ENCODE peak calls at places on chromosomes 4 and X, in four cellular contexts. S, R, B and C are unnamed samples.

GRCh38 chr4:46975841-46976551 is 17.4 kb downstream of the GABRA4 start:
- DNase-seq in S (no peak), R (no peak), B (no peak), C (no peak)

GRCh38 chr4:120536884-120537283 is 385.6 kb downstream of the PRDM5 start:
- DNase-seq in S (no peak), R (no peak), B (no peak), C (no peak)

GRCh38 chr4:140884431-140885058 is 128.4 kb upstream of the TBC1D9 start:
- DNase-seq in S (peak), R (no peak), B (peak), C (peak)

GRCh38 chr4:2930821-2931764 is 32.1 kb downstream of the NOP14 start:
- DNase-seq in S (no peak), R (peak), B (no peak), C (no peak)

GRCh38 chr4:8921465-8921864 is 49.8 kb upstream of the HMX1 start:
- DNase-seq in S (no peak), R (peak), B (no peak), C (no peak)

GRCh38 chr4:124234771-124235170 is 477.8 kb downstream of the ANKRD50 start:
- DNase-seq in S (no peak), R (no peak), B (no peak), C (no peak)

GRCh38 chr4:177453116-177453515 is 10.9 kb upstream of the AGA start:
- DNase-seq in S (no peak), R (no peak), B (no peak), C (no peak)

GRCh38 chr4:77845400-77845799 is 17.2 kb upstream of the MRPL1 start:
- DNase-seq in S (no peak), R (no peak), B (no peak), C (no peak)

GRCh38 chrX:41265615-41266014 is 68.3 kb upstream of the DDX3X start:
- DNase-seq in S (no peak), R (no peak), B (no peak), C (no peak)

GRCh38 chr4:163161536-163162205 is 5.0 kb downstream of the NAF1 start:
- DNase-seq in S (no peak), R (no peak), B (no peak), C (no peak)

GRCh38 chr4:82688091-82688815 is 110.3 kb downstream of the SCD5 start:
- DNase-seq in S (no peak), R (no peak), B (no peak), C (no peak)

GRCh38 chr4:41480985-41481384 is 57.0 kb upstream of the LIMCH1 start:
- DNase-seq in S (no peak), R (no peak), B (no peak), C (no peak)

GRCh38 chrX:77564824-77565223 is 117.6 kb downstream of the FGF16 start:
- DNase-seq in S (no peak), R (no peak), B (no peak), C (no peak)

GRCh38 chr4:82452026-82452425 is 21.6 kb downstream of the ENOPH1 start:
- DNase-seq in S (no peak), R (no peak), B (no peak), C (no peak)

GRCh38 chrX:14554132-14554715 is 24.9 kb downstream of the GLRA2 start:
- DNase-seq in S (no peak), R (no peak), B (no peak), C (no peak)

GRCh38 chrX:151753313-151754041 is 18.9 kb downstream of the CNGA2 start:
- DNase-seq in S (peak), R (peak), B (peak), C (peak)

GRCh38 chr4:98938386-98938785 is 9.5 kb upstream of the EIF4E start:
- DNase-seq in S (no peak), R (no peak), B (no peak), C (no peak)

GRCh38 chr4:16914208-16914607 is 15.8 kb upstream of the LDB2 start:
- DNase-seq in S (peak), R (no peak), B (no peak), C (peak)

GRCh38 chr4:128600410-128600809 is 209.1 kb upstream of the JADE1 start:
- DNase-seq in S (no peak), R (no peak), B (no peak), C (no peak)

GRCh38 chrX:54181196-54181953 is 1.7 kb downstream of the FAM120C start:
- DNase-seq in S (no peak), R (no peak), B (no peak), C (no peak)

GRCh38 chrX:10608099-10608498 is 12.3 kb downstream of the MID1 start:
- DNase-seq in S (no peak), R (no peak), B (no peak), C (no peak)

GRCh38 chr4:137794779-137795178 is 262.5 kb upstream of the PCDH18 start:
- DNase-seq in S (no peak), R (no peak), B (no peak), C (no peak)

GRCh38 chr4:124803641-124804040 is 91.1 kb upstream of the ANKRD50 start:
- DNase-seq in S (no peak), R (no peak), B (no peak), C (no peak)

GRCh38 chrX:116009871-116010710 is 160.5 kb upstream of the AGTR2 start:
- DNase-seq in S (peak), R (peak), B (no peak), C (no peak)

GRCh38 chr4:158778712-158779111 is 9.9 kb downstream of the FNIP2 start:
- DNase-seq in S (no peak), R (no peak), B (no peak), C (no peak)

GRCh38 chr4:139469216-139469615 is 15.3 kb downstream of the RAB33B start:
- DNase-seq in S (no peak), R (no peak), B (no peak), C (no peak)

GRCh38 chrX:47530054-47530453 is 31.0 kb upstream of the ARAF start:
- DNase-seq in S (no peak), R (no peak), B (no peak), C (no peak)

GRCh38 chr4:176906693-176907092 is 114.0 kb upstream of the VEGFC start:
- DNase-seq in S (no peak), R (no peak), B (no peak), C (no peak)

GRCh38 chr4:124386163-124386562 is 326.4 kb downstream of the ANKRD50 start:
- DNase-seq in S (no peak), R (no peak), B (no peak), C (no peak)

GRCh38 chr4:165440415-165440882 is 61.6 kb downstream of the CPE start:
- DNase-seq in S (peak), R (peak), B (peak), C (no peak)

GRCh38 chr4:185504098-185505047 is 30.9 kb downstream of the PDLIM3 start:
- DNase-seq in S (no peak), R (no peak), B (no peak), C (no peak)

GRCh38 chrX:15952212-15952611 is 97.6 kb upstream of the AP1S2 start:
- DNase-seq in S (no peak), R (no peak), B (no peak), C (no peak)

GRCh38 chr4:37160653-37161052 is 83.9 kb upstream of the NWD2 start:
- DNase-seq in S (no peak), R (no peak), B (no peak), C (no peak)

GRCh38 chr4:62709618-62710252 is 1509.6 kb downstream of the ADGRL3 start:
- DNase-seq in S (peak), R (no peak), B (no peak), C (no peak)

GRCh38 chr4:108473163-108473720 is 147.1 kb upstream of the RPL34 start:
- DNase-seq in S (no peak), R (no peak), B (no peak), C (no peak)

GRCh38 chr4:44558206-44558605 is 93.2 kb downstream of the YIPF7 start:
- DNase-seq in S (no peak), R (no peak), B (no peak), C (no peak)

GRCh38 chrX:49284212-49284611 is 14.6 kb downstream of the PPP1R3F start:
- DNase-seq in S (no peak), R (no peak), B (no peak), C (no peak)

GRCh38 chrX:1448793-1449580 is 3.7 kb downstream of the ASMTL start:
- DNase-seq in S (no peak), R (no peak), B (no peak), C (peak)

GRCh38 chrX:1451676-1452496 is 823 bp downstream of the ASMTL start:
- DNase-seq in S (no peak), R (no peak), B (no peak), C (peak)

GRCh38 chrX:1449581-1450149 is 3.0 kb downstream of the ASMTL start:
- DNase-seq in S (no peak), R (no peak), B (no peak), C (no peak)

GRCh38 chrX:1451251-1451675 is 1.4 kb downstream of the ASMTL start:
- DNase-seq in S (no peak), R (no peak), B (no peak), C (peak)

GRCh38 chrX:1450381-1451161 is 2.1 kb downstream of the ASMTL start:
- DNase-seq in S (no peak), R (no peak), B (no peak), C (peak)
- H3K4me3 ChIP-seq in S (no peak), R (no peak), B (no peak), C (no peak)

GRCh38 chr4:54276633-54277426 is 47.7 kb downstream of the PDGFRA start:
- DNase-seq in S (peak), R (no peak), B (no peak), C (no peak)
- H3K27ac ChIP-seq in S (peak), R (peak), B (no peak), C (no peak)

GRCh38 chr4:61200991-61201526 is 933 bp downstream of the ADGRL3 start:
- DNase-seq in S (peak), R (no peak), B (no peak), C (peak)
- H3K4me3 ChIP-seq in S (peak), R (peak), B (peak), C (peak)

GRCh38 chr4:33974270-33974669 is 2270.0 kb downstream of the ARAP2 start:
- DNase-seq in S (no peak), R (no peak), B (no peak), C (no peak)
- H3K27ac ChIP-seq in S (no peak), R (no peak), B (no peak), C (no peak)

GRCh38 chrX:69305333-69306062 is 140.2 kb upstream of the PJA1 start:
- DNase-seq in S (peak), R (no peak), B (no peak), C (peak)
- H3K4me3 ChIP-seq in S (peak), R (no peak), B (no peak), C (no peak)

DNA sequence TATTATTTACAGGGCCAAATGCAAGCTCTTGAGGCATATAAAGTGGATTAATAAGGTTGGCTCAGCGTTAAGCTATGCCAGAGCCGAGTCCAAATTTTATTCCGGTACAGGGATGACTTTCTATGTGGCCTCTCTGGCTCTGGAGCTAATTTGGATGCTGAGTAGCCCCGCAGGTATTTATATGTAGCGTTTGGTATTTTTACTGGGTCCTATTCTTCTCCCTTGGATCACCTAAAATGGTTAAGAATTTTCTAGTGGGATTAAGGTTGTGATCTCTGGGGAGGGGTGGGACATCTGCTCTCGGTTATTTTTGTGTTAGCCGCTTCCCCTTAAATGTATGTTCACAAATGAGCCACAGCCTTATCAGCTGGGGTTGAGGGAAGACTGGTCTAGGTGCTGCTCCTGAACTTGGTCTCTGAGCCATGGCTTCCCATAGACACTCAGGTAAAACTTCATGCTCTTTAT is 49.4 kb downstream of the FHL1 start:
- DNase-seq in S (no peak), R (no peak), B (no peak), C (no peak)
- H3K27ac ChIP-seq in S (no peak), R (no peak), B (no peak), C (no peak)

GRCh38 chrX:131067846-131068745 is 9.9 kb downstream of the ARHGAP36 start:
- DNase-seq in S (peak), R (no peak), B (no peak), C (peak)
- H3K4me3 ChIP-seq in S (peak), R (peak), B (no peak), C (peak)